ENCODE peak calls at places on chromosomes 16 and 17, in ten cellular contexts. J, E, T, L, O, D, P, Q, Z and Y are unnamed samples.
A peak's percentile ranks its signal among the peaks of the same experiment; 100 is the strongest.

GRCh38 chr16:1706386-1707192 is 594 bp downstream of the MAPK8IP3 start:
- DNase-seq in Q (peak; percentile 56), J (peak; percentile 31), O (peak; percentile 21), Z (peak; percentile 36), L (no peak), P (peak; percentile 10), E (no peak), D (peak; percentile 58), T (peak; percentile 59), Y (peak; percentile 38)

GRCh38 chr17:7296189-7296861 is 1.9 kb upstream of the YBX2 start:
- DNase-seq in Q (peak; percentile 76), D (peak; percentile 83), E (peak; percentile 43), J (peak; percentile 69), O (peak; percentile 65), Z (peak; percentile 55), L (peak; percentile 66), T (peak; percentile 68), P (peak; percentile 63), Y (peak; percentile 40)

GRCh38 chr17:16044484-16044883 is 44.9 kb downstream of the TTC19 start:
- DNase-seq in E (no peak), D (no peak), Q (no peak), L (no peak), O (no peak), J (no peak), T (no peak), Z (no peak), P (no peak), Y (no peak)

GRCh38 chr16:90008708-90009145 is 10.5 kb downstream of the DBNDD1 start:
- DNase-seq in Q (peak; percentile 65), P (peak; percentile 50), Z (peak; percentile 67), O (peak; percentile 24), E (no peak), D (no peak), L (no peak), T (peak; percentile 81), J (peak; percentile 68), Y (peak; percentile 57)

GRCh38 chr17:74249966-74250365 is 24.1 kb upstream of the DNAI2 start:
- DNase-seq in P (no peak), T (no peak), L (no peak), Q (no peak), O (no peak), Z (no peak), E (no peak), J (no peak), D (no peak), Y (no peak)

GRCh38 chr16:89584768-89585549 is 9.4 kb downstream of the CPNE7 start:
- DNase-seq in J (no peak), O (no peak), Z (no peak), T (no peak), L (no peak), D (no peak), E (no peak), Q (no peak), P (no peak), Y (no peak)

GRCh38 chr16:53429221-53429943 is 4.9 kb upstream of the RBL2 start:
- DNase-seq in P (no peak), E (no peak), T (no peak), Z (no peak), D (peak; percentile 60), L (no peak), Q (no peak), O (no peak), J (no peak), Y (no peak)

GRCh38 chr16:25148568-25149215 is 37.1 kb downstream of the LCMT1 start:
- DNase-seq in T (no peak), L (no peak), P (no peak), Z (no peak), Q (no peak), J (no peak), O (no peak), D (no peak), E (no peak), Y (no peak)

GRCh38 chr17:51128089-51128488 is 7.4 kb upstream of the SPAG9 start:
- DNase-seq in Q (no peak), O (no peak), D (peak; percentile 84), E (no peak), Z (no peak), P (no peak), L (no peak), J (no peak), T (no peak), Y (no peak)

GRCh38 chr16:62642677-62643076 is 606.4 kb upstream of the CDH8 start:
- DNase-seq in P (no peak), E (no peak), O (no peak), Z (no peak), Q (no peak), D (no peak), L (no peak), T (no peak), J (no peak), Y (no peak)

GRCh38 chr16:55508941-55509920 is at the start of gene LPCAT2:
- DNase-seq in P (peak; percentile 2), L (no peak), Z (no peak), O (no peak), E (no peak), Q (peak; percentile 33), T (no peak), J (no peak), D (peak; percentile 90), Y (no peak)

GRCh38 chr17:43211123-43211479 is 574 bp upstream of the TMEM106A start:
- DNase-seq in Q (no peak), Z (peak; percentile 5), P (no peak), J (no peak), O (no peak), T (no peak), E (no peak), D (no peak), L (no peak), Y (no peak)

GRCh38 chr16:30142672-30143346 is 19.8 kb upstream of the MAPK3 start:
- DNase-seq in P (no peak), L (no peak), T (peak; percentile 54), O (no peak), D (peak; percentile 50), E (no peak), J (peak; percentile 55), Q (no peak), Z (peak; percentile 48), Y (peak; percentile 13)

GRCh38 chr16:52095466-52095865 is 451.5 kb downstream of the TOX3 start:
- DNase-seq in P (no peak), Q (no peak), E (no peak), O (no peak), T (no peak), J (no peak), Z (no peak), L (no peak), D (no peak), Y (no peak)

GRCh38 chr17:19002805-19003542 is 1.6 kb downstream of the FAM83G start:
- DNase-seq in J (no peak), Q (no peak), L (no peak), Z (no peak), D (no peak), T (no peak), O (no peak), E (no peak), P (no peak), Y (peak; percentile 7)

GRCh38 chr16:3045758-3046505 is 429 bp upstream of the MMP25 start:
- DNase-seq in Q (no peak), Z (no peak), D (no peak), P (no peak), T (no peak), E (no peak), L (no peak), J (no peak), O (no peak), Y (no peak)

GRCh38 chr16:46620265-46621005 is 744 bp downstream of the SHCBP1 start:
- DNase-seq in Z (no peak), Q (no peak), E (no peak), O (no peak), T (no peak), L (no peak), D (peak; percentile 55), P (no peak), J (no peak), Y (no peak)

GRCh38 chr17:58410714-58411407 is 6.5 kb downstream of the RNF43 start:
- DNase-seq in Q (no peak), T (no peak), O (no peak), D (no peak), Z (no peak), L (no peak), E (no peak), P (no peak), J (no peak), Y (no peak)

GRCh38 chr16:3908951-3909437 is 28.5 kb upstream of the CREBBP start:
- DNase-seq in L (no peak), D (peak; percentile 28), E (no peak), Q (no peak), J (no peak), Z (no peak), O (no peak), P (no peak), T (no peak), Y (no peak)

GRCh38 chr16:88993006-88993787 is 16.2 kb upstream of the CBFA2T3 start:
- DNase-seq in J (no peak), T (no peak), E (no peak), D (peak; percentile 90), Q (no peak), Z (no peak), L (no peak), P (no peak), O (no peak), Y (no peak)

GRCh38 chr17:19348806-19349205 is 13.7 kb downstream of the B9D1 start:
- DNase-seq in E (no peak), L (no peak), Z (no peak), T (no peak), J (no peak), P (no peak), O (no peak), Q (no peak), D (no peak), Y (no peak)